ENCODE peak calls at places on chromosomes 3 and 15, in eight cellular contexts. One of them, this sample, is unnamed.

GRCh38 chr3:124920718-124921117 is 13.8 kb downstream of the MUC13 start:
- DNase-seq in left ventricle myocardium inferior: peak
- DNase-seq in GM12864: no peak
- DNase-seq in AG09319: no peak
- DNase-seq in AG10803: no peak
- DNase-seq in fibroblast of lung: no peak
- DNase-seq in GM13977: no peak
- DNase-seq in mammary epithelial cell: no peak
- DNase-seq in this sample: no peak

GRCh38 chr15:75349851-75350588 is 3.2 kb downstream of the NEIL1 start:
- DNase-seq in GM12864: peak
- DNase-seq in left ventricle myocardium inferior: no peak
- DNase-seq in fibroblast of lung: no peak
- DNase-seq in AG09319: no peak
- DNase-seq in GM13977: peak
- DNase-seq in mammary epithelial cell: no peak
- DNase-seq in AG10803: no peak
- DNase-seq in this sample: no peak

GRCh38 chr15:48385431-48385830 is 54.2 kb downstream of the DUT start:
- DNase-seq in left ventricle myocardium inferior: no peak
- DNase-seq in mammary epithelial cell: no peak
- DNase-seq in GM13977: no peak
- DNase-seq in AG10803: peak
- DNase-seq in GM12864: no peak
- DNase-seq in fibroblast of lung: peak
- DNase-seq in AG09319: peak
- DNase-seq in this sample: no peak

GRCh38 chr15:94387854-94388441 is 156.6 kb downstream of the MCTP2 start:
- DNase-seq in GM12864: no peak
- DNase-seq in mammary epithelial cell: no peak
- DNase-seq in AG10803: no peak
- DNase-seq in fibroblast of lung: no peak
- DNase-seq in AG09319: no peak
- DNase-seq in left ventricle myocardium inferior: no peak
- DNase-seq in GM13977: no peak
- DNase-seq in this sample: no peak

GRCh38 chr3:182527745-182528144 is 265.6 kb upstream of the ATP11B start:
- DNase-seq in GM13977: no peak
- DNase-seq in AG09319: no peak
- DNase-seq in mammary epithelial cell: no peak
- DNase-seq in left ventricle myocardium inferior: no peak
- DNase-seq in fibroblast of lung: no peak
- DNase-seq in GM12864: no peak
- DNase-seq in AG10803: no peak
- DNase-seq in this sample: no peak

GRCh38 chr15:90268415-90268814 is 2.9 kb downstream of the NGRN start:
- DNase-seq in left ventricle myocardium inferior: no peak
- DNase-seq in AG10803: no peak
- DNase-seq in fibroblast of lung: no peak
- DNase-seq in AG09319: no peak
- DNase-seq in GM13977: no peak
- DNase-seq in mammary epithelial cell: no peak
- DNase-seq in GM12864: no peak
- DNase-seq in this sample: no peak

GRCh38 chr3:71987828-71988227 is 202.9 kb upstream of the PROK2 start:
- DNase-seq in AG09319: no peak
- DNase-seq in left ventricle myocardium inferior: no peak
- DNase-seq in fibroblast of lung: peak
- DNase-seq in AG10803: peak
- DNase-seq in GM12864: no peak
- DNase-seq in GM13977: no peak
- DNase-seq in mammary epithelial cell: no peak
- DNase-seq in this sample: no peak

GRCh38 chr15:38069506-38069905 is 135.1 kb downstream of the TMCO5A start:
- DNase-seq in left ventricle myocardium inferior: no peak
- DNase-seq in AG10803: peak
- DNase-seq in mammary epithelial cell: peak
- DNase-seq in GM13977: no peak
- DNase-seq in GM12864: no peak
- DNase-seq in AG09319: peak
- DNase-seq in fibroblast of lung: peak
- DNase-seq in this sample: peak

GRCh38 chr15:84734794-84735479 is 13.5 kb upstream of the ZNF592 start:
- DNase-seq in left ventricle myocardium inferior: peak
- DNase-seq in fibroblast of lung: peak
- DNase-seq in AG10803: no peak
- DNase-seq in mammary epithelial cell: peak
- DNase-seq in GM12864: peak
- DNase-seq in AG09319: no peak
- DNase-seq in GM13977: peak
- DNase-seq in this sample: peak

GRCh38 chr3:146414010-146414409 is 55.4 kb downstream of the PLSCR2 start:
- DNase-seq in fibroblast of lung: no peak
- DNase-seq in mammary epithelial cell: no peak
- DNase-seq in GM13977: no peak
- DNase-seq in GM12864: no peak
- DNase-seq in left ventricle myocardium inferior: no peak
- DNase-seq in AG10803: no peak
- DNase-seq in AG09319: no peak
- DNase-seq in this sample: no peak

GRCh38 chr3:150811984-150812383 is 49.0 kb upstream of the SIAH2 start:
- DNase-seq in AG09319: no peak
- DNase-seq in AG10803: no peak
- DNase-seq in GM12864: no peak
- DNase-seq in left ventricle myocardium inferior: no peak
- DNase-seq in mammary epithelial cell: no peak
- DNase-seq in GM13977: no peak
- DNase-seq in fibroblast of lung: no peak
- DNase-seq in this sample: no peak

GRCh38 chr3:150236683-150237082 is 171.4 kb upstream of the TSC22D2 start:
- DNase-seq in AG10803: peak
- DNase-seq in AG09319: no peak
- DNase-seq in GM13977: no peak
- DNase-seq in GM12864: no peak
- DNase-seq in fibroblast of lung: no peak
- DNase-seq in mammary epithelial cell: no peak
- DNase-seq in left ventricle myocardium inferior: no peak
- DNase-seq in this sample: no peak

GRCh38 chr15:39283531-39283930 is 297.3 kb upstream of the THBS1 start:
- DNase-seq in fibroblast of lung: peak
- DNase-seq in GM13977: no peak
- DNase-seq in AG10803: peak
- DNase-seq in AG09319: no peak
- DNase-seq in mammary epithelial cell: no peak
- DNase-seq in left ventricle myocardium inferior: no peak
- DNase-seq in GM12864: no peak
- DNase-seq in this sample: no peak

GRCh38 chr3:187015903-187016638 is 85.7 kb downstream of the ST6GAL1 start:
- DNase-seq in AG09319: no peak
- DNase-seq in GM12864: peak
- DNase-seq in fibroblast of lung: no peak
- DNase-seq in mammary epithelial cell: no peak
- DNase-seq in left ventricle myocardium inferior: no peak
- DNase-seq in AG10803: no peak
- DNase-seq in GM13977: no peak
- DNase-seq in this sample: no peak

GRCh38 chr3:150303776-150304175 is 104.3 kb upstream of the TSC22D2 start:
- DNase-seq in GM12864: no peak
- DNase-seq in mammary epithelial cell: no peak
- DNase-seq in AG10803: no peak
- DNase-seq in AG09319: no peak
- DNase-seq in left ventricle myocardium inferior: no peak
- DNase-seq in GM13977: no peak
- DNase-seq in fibroblast of lung: no peak
- DNase-seq in this sample: no peak

GRCh38 chr3:104610730-104611652 is 755.7 kb upstream of the ALCAM start:
- DNase-seq in mammary epithelial cell: no peak
- DNase-seq in GM12864: no peak
- DNase-seq in GM13977: no peak
- DNase-seq in left ventricle myocardium inferior: no peak
- DNase-seq in AG10803: no peak
- DNase-seq in fibroblast of lung: no peak
- DNase-seq in AG09319: no peak
- DNase-seq in this sample: no peak

GRCh38 chr3:11764931-11765363 is 81.7 kb downstream of the TAMM41 start:
- DNase-seq in GM13977: no peak
- DNase-seq in AG10803: peak
- DNase-seq in left ventricle myocardium inferior: no peak
- DNase-seq in mammary epithelial cell: peak
- DNase-seq in GM12864: no peak
- DNase-seq in AG09319: no peak
- DNase-seq in fibroblast of lung: peak
- DNase-seq in this sample: no peak

GRCh38 chr3:51719413-51720025 is 12.7 kb downstream of the GRM2 start:
- DNase-seq in mammary epithelial cell: no peak
- DNase-seq in left ventricle myocardium inferior: no peak
- DNase-seq in AG09319: no peak
- DNase-seq in AG10803: no peak
- DNase-seq in GM12864: no peak
- DNase-seq in fibroblast of lung: no peak
- DNase-seq in GM13977: no peak
- DNase-seq in this sample: no peak

GRCh38 chr3:51720292-51721061 is 13.6 kb downstream of the GRM2 start:
- DNase-seq in AG10803: no peak
- DNase-seq in AG09319: no peak
- DNase-seq in left ventricle myocardium inferior: no peak
- DNase-seq in fibroblast of lung: no peak
- DNase-seq in mammary epithelial cell: no peak
- DNase-seq in GM12864: no peak
- DNase-seq in GM13977: no peak
- DNase-seq in this sample: no peak

GRCh38 chr3:51721062-51721745 is 14.3 kb downstream of the GRM2 start:
- DNase-seq in mammary epithelial cell: no peak
- DNase-seq in GM13977: no peak
- DNase-seq in left ventricle myocardium inferior: no peak
- DNase-seq in fibroblast of lung: no peak
- DNase-seq in GM12864: no peak
- DNase-seq in AG10803: no peak
- DNase-seq in AG09319: no peak
- DNase-seq in this sample: no peak

GRCh38 chr3:51718547-51719412 is 11.9 kb downstream of the GRM2 start:
- DNase-seq in AG09319: no peak
- DNase-seq in AG10803: peak
- DNase-seq in mammary epithelial cell: peak
- DNase-seq in fibroblast of lung: peak
- DNase-seq in left ventricle myocardium inferior: peak
- DNase-seq in GM13977: peak
- DNase-seq in GM12864: peak
- DNase-seq in this sample: no peak

DNA sequence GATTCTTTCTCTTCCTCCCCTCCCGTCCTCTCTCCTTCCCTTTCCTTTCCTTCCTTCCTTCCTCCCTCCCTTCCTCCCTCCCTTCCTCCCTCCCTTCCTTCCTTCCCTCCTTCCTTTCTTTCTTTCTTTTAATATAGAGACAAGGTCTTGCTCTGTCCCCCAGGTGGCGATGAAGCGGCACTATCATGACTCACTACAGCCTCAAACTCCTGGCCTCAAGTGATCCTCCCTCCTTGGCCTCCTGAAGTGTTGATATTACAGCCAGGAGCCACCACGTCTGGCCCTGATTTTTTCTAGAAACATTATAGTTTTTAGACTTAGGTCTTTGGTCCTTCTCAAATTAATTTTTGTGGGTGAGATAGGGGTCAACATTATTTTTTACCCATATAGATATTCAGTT is 15.5 kb downstream of the GRM2 start:
- DNase-seq in mammary epithelial cell: no peak
- DNase-seq in GM12864: no peak
- DNase-seq in fibroblast of lung: no peak
- DNase-seq in left ventricle myocardium inferior: no peak
- DNase-seq in AG10803: no peak
- DNase-seq in GM13977: no peak
- DNase-seq in AG09319: no peak
- DNase-seq in this sample: no peak
- TF ChIP-seq CTCF in mammary epithelial cell: no peak
- TF ChIP-seq CTCF in GM12864: no peak
- TF ChIP-seq CTCF in fibroblast of lung: no peak
- TF ChIP-seq CTCF in left ventricle myocardium inferior: no peak
- TF ChIP-seq CTCF in AG10803: no peak
- TF ChIP-seq CTCF in GM13977: no peak
- TF ChIP-seq CTCF in AG09319: no peak
- TF ChIP-seq CTCF in this sample: no peak

GRCh38 chr15:74202461-74203401 is at the start of gene STRA6:
- DNase-seq in left ventricle myocardium inferior: no peak
- DNase-seq in AG09319: no peak
- DNase-seq in GM13977: no peak
- DNase-seq in fibroblast of lung: no peak
- DNase-seq in mammary epithelial cell: peak
- DNase-seq in AG10803: peak
- DNase-seq in GM12864: no peak
- DNase-seq in this sample: no peak
- TF ChIP-seq CTCF in left ventricle myocardium inferior: no peak
- TF ChIP-seq CTCF in AG09319: no peak
- TF ChIP-seq CTCF in GM13977: no peak
- TF ChIP-seq CTCF in fibroblast of lung: no peak
- TF ChIP-seq CTCF in mammary epithelial cell: peak
- TF ChIP-seq CTCF in AG10803: no peak
- TF ChIP-seq CTCF in GM12864: no peak
- TF ChIP-seq CTCF in this sample: no peak

DNA sequence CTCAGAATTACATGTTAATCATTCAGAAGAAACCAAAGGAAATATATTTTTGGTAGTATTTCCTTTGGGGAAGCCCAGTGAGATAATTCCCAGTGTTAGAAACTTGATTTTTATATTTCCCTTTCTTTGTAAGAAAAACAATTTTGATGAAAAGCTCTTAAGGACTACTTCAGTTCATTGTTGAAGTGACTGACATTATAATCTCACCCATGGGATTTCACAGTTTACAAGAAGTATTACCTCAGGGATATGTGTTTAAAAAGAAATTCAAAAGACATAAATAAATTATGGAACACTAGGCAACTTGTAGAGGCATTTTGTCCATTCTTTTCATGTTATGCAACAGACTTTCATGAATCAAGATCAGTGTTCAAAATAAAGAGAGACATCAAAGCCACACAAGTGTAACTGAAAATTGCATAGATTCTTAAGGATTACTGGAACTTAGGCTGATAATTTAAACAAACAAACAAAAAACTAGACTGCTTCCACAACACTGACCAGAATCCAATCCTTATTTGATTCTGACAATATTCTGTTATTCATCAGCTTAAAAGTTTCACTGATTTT is 196.8 kb upstream of the AGTR1 start:
- DNase-seq in AG10803: peak
- DNase-seq in left ventricle myocardium inferior: no peak
- DNase-seq in mammary epithelial cell: no peak
- DNase-seq in GM12864: no peak
- DNase-seq in GM13977: no peak
- DNase-seq in AG09319: no peak
- DNase-seq in fibroblast of lung: peak
- DNase-seq in this sample: no peak
- TF ChIP-seq CTCF in AG10803: no peak
- TF ChIP-seq CTCF in left ventricle myocardium inferior: no peak
- TF ChIP-seq CTCF in mammary epithelial cell: no peak
- TF ChIP-seq CTCF in GM12864: no peak
- TF ChIP-seq CTCF in GM13977: no peak
- TF ChIP-seq CTCF in AG09319: no peak
- TF ChIP-seq CTCF in fibroblast of lung: no peak
- TF ChIP-seq CTCF in this sample: no peak

DNA sequence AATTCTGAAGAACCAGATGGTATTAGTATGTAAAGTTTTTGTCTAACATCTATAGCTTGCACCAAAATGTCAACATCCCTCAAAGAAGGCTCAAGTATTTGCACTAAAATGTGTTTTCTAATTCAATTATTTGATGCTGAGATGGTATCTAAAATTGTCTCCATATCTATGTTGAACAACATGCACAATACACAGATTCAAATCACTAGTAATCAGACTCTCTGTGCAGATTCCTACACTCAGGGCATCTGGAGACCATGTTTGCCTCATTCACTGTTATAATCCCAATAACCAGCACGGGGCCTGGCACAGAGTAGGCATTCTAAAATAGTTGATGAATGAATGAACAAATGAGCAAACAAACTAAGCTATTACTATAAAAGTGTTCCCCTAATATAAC is 2.6 kb downstream of the FILIP1L start:
- DNase-seq in GM13977: no peak
- DNase-seq in GM12864: no peak
- DNase-seq in AG10803: no peak
- DNase-seq in AG09319: no peak
- DNase-seq in left ventricle myocardium inferior: no peak
- DNase-seq in fibroblast of lung: no peak
- DNase-seq in mammary epithelial cell: no peak
- DNase-seq in this sample: no peak
- TF ChIP-seq CTCF in GM13977: no peak
- TF ChIP-seq CTCF in GM12864: no peak
- TF ChIP-seq CTCF in AG10803: no peak
- TF ChIP-seq CTCF in AG09319: no peak
- TF ChIP-seq CTCF in left ventricle myocardium inferior: no peak
- TF ChIP-seq CTCF in fibroblast of lung: no peak
- TF ChIP-seq CTCF in mammary epithelial cell: no peak
- TF ChIP-seq CTCF in this sample: no peak

This sample was measured in lower leg skin.